ENCODE peak calls at places on chromosomes 3 and 15, in ten cellular contexts. V, I, T, F, R, X, Q, H, Y and S are unnamed samples.

GRCh38 chr3:81279481-81280273 is 481.8 kb downstream of the GBE1 start:
- DNase-seq in X (no peak), F (no peak), Y (no peak), H (no peak), Q (no peak), I (no peak), V (no peak), T (no peak), R (no peak), S (no peak)

GRCh38 chr15:79094611-79095021 is 4.0 kb upstream of the RASGRF1 start:
- DNase-seq in Q (no peak), X (no peak), V (no peak), Y (no peak), H (no peak), R (no peak), T (no peak), I (no peak), F (no peak), S (no peak)

GRCh38 chr3:32869513-32870047 is 51.8 kb downstream of the TRIM71 start:
- DNase-seq in T (no peak), Q (no peak), X (no peak), I (no peak), Y (no peak), V (no peak), H (no peak), F (no peak), R (no peak), S (no peak)

GRCh38 chr3:137061186-137061585 is 103.4 kb downstream of the IL20RB start:
- DNase-seq in X (no peak), F (no peak), Y (no peak), Q (no peak), T (no peak), R (no peak), V (no peak), I (no peak), H (no peak), S (no peak)

GRCh38 chr15:68699881-68700394 is 120.8 kb downstream of the ANP32A start:
- DNase-seq in X (peak; percentile 35), T (no peak), F (no peak), R (no peak), H (no peak), V (no peak), Q (no peak), Y (no peak), I (no peak), S (no peak)

GRCh38 chr3:101702726-101703125 is 16.2 kb upstream of the RPL24 start:
- DNase-seq in H (no peak), R (no peak), Y (no peak), I (no peak), X (no peak), F (no peak), V (no peak), T (no peak), Q (no peak), S (no peak)

GRCh38 chr3:107661447-107662108 is 138.8 kb downstream of the BBX start:
- DNase-seq in X (no peak), I (peak; percentile 13), Q (no peak), T (no peak), V (no peak), R (no peak), F (no peak), H (no peak), Y (no peak), S (no peak)

GRCh38 chr3:149314807-149315578 is 18.4 kb downstream of the TM4SF18 start:
- DNase-seq in F (peak; percentile 82), H (no peak), I (no peak), T (no peak), R (no peak), Y (no peak), V (no peak), Q (no peak), X (no peak), S (peak; percentile 41)

GRCh38 chr3:66237551-66237950 is 16.8 kb downstream of the SLC25A26 start:
- DNase-seq in T (no peak), Q (no peak), H (no peak), R (no peak), X (no peak), I (no peak), V (no peak), F (no peak), Y (no peak), S (no peak)

GRCh38 chr3:58459160-58459559 is 25.5 kb upstream of the PDHB start:
- DNase-seq in X (no peak), V (no peak), T (no peak), R (no peak), H (no peak), Q (no peak), F (no peak), Y (no peak), I (no peak), S (no peak)

GRCh38 chr15:99755692-99756409 is 22.6 kb upstream of the LYSMD4 start:
- DNase-seq in X (peak; percentile 50), Q (peak; percentile 68), R (no peak), V (no peak), H (no peak), Y (peak; percentile 56), F (peak; percentile 67), T (peak; percentile 66), I (peak; percentile 76), S (peak; percentile 23)

GRCh38 chr15:53251998-53252397 is 461.9 kb upstream of the ONECUT1 start:
- DNase-seq in X (no peak), H (no peak), T (no peak), Q (no peak), V (no peak), Y (no peak), I (no peak), R (no peak), F (no peak), S (no peak)

GRCh38 chr3:197183582-197183981 is 114.8 kb downstream of the DLG1 start:
- DNase-seq in Y (no peak), X (no peak), Q (no peak), H (no peak), I (no peak), F (no peak), T (peak; percentile 59), V (no peak), R (no peak), S (no peak)

GRCh38 chr15:63041982-63042878 is at the start of gene TPM1:
- DNase-seq in H (no peak), F (peak; percentile 93), T (no peak), X (peak; percentile 88), I (peak; percentile 58), Y (no peak), R (peak; percentile 75), Q (peak; percentile 83), V (peak; percentile 93), S (peak; percentile 87)
- TF ChIP-seq CTCF in H (no peak), F (peak; percentile 30), T (no peak), X (peak; percentile 29), I (no peak), Y (no peak), R (no peak), Q (peak; percentile 26), V (no peak), S (no peak)

DNA sequence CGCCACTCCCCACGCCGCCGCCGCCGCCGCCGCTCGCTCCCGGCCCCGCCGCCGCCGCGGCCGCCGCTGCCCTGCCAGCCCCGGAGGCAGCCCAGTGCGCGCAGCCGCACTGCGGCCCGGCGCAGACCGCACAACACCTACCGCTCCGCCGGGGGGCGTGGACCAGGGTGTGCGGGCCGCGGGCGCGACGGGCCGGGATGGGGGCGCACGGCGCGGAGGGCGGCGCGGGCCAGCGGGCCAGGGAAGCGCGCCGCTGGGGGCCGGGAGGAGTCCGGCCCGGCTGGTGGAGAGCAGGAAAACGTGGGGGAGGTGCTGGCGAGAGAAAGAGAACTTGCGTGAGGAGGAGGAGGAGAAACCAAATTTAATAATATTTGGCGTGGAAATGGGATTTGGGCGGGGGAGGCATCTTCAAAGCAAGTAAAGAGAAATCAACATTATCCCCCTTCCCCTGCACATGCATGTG is at the start of gene RFX7:
- DNase-seq in V (peak; percentile 69), T (peak; percentile 87), H (no peak), I (peak; percentile 78), X (peak; percentile 65), F (peak; percentile 73), Y (no peak), R (no peak), Q (peak; percentile 93), S (no peak)
- TF ChIP-seq CTCF in V (peak; percentile 21), T (no peak), H (no peak), I (peak; percentile 25), X (peak; percentile 12), F (no peak), Y (no peak), R (no peak), Q (no peak), S (no peak)

GRCh38 chr3:128492353-128493220 is at the start of gene GATA2:
- DNase-seq in Y (no peak), X (no peak), R (no peak), F (no peak), T (peak; percentile 14), Q (no peak), H (no peak), V (peak; percentile 20), I (no peak), S (no peak)
- TF ChIP-seq CTCF in Y (no peak), X (peak; percentile 29), R (no peak), F (no peak), T (peak; percentile 43), Q (no peak), H (no peak), V (no peak), I (no peak), S (no peak)

GRCh38 chr3:125207507-125207906 is 5.0 kb downstream of the SLC12A8 start:
- DNase-seq in R (no peak), I (no peak), T (no peak), Q (no peak), V (no peak), Y (no peak), F (no peak), X (no peak), H (no peak), S (no peak)

GRCh38 chr3:125206934-125207333 is 5.6 kb downstream of the SLC12A8 start:
- DNase-seq in R (no peak), H (no peak), I (no peak), F (no peak), T (no peak), V (no peak), Y (no peak), X (no peak), Q (no peak), S (no peak)

GRCh38 chr3:125203731-125204130 is 8.8 kb downstream of the SLC12A8 start:
- DNase-seq in I (no peak), V (no peak), F (no peak), Y (no peak), T (no peak), H (no peak), X (no peak), Q (no peak), R (no peak), S (no peak)

GRCh38 chr3:125200731-125201139 is 11.8 kb downstream of the SLC12A8 start:
- DNase-seq in Q (no peak), R (no peak), I (peak; percentile 66), V (no peak), T (no peak), H (no peak), F (no peak), Y (no peak), X (no peak), S (no peak)

DNA sequence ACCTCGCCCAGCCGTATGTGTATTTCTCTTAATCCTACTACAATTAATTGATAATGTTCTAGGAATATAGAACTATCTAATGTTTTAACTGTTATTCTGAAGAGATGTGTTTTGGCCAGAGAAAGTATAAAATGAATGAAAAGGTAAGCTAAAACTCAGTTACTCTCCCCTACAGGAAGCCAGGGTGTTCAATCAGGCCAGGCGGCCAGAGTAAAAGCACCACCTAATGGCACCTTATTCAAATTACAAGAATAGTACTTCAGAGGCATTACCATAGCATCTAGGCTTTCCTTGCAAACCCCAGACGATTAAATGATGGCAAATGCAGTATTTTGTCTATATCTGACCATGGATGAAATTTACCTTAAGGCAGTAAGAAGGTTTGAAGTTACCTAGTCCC is 10.4 kb downstream of the SLC12A8 start:
- DNase-seq in T (peak; percentile 16), F (peak; percentile 25), Y (no peak), I (no peak), H (no peak), V (no peak), X (no peak), Q (no peak), R (no peak), S (no peak)
- TF ChIP-seq CTCF in T (peak; percentile 67), F (peak; percentile 42), Y (peak; percentile 16), I (peak; percentile 27), H (no peak), V (no peak), X (no peak), Q (peak; percentile 26), R (no peak), S (no peak)